ENCODE peak calls at places on chromosomes 2 and 18, in nine cellular contexts. M, C, I, L, N, R, G, B and A are unnamed samples.

GRCh38 chr2:218019411-218020060 is 16.7 kb upstream of the TNS1 start:
- DNase-seq in M (no peak), C (no peak), I (no peak), L (no peak), N (no peak), R (no peak), G (no peak), B (no peak), A (no peak)

GRCh38 chr2:69827796-69828540 is 1.5 kb upstream of the GMCL1 start:
- DNase-seq in M (no peak), C (no peak), I (no peak), L (no peak), N (no peak), R (no peak), G (no peak), B (peak), A (no peak)

GRCh38 chr2:207635468-207636200 is 10.4 kb upstream of the METTL21A start:
- DNase-seq in M (no peak), C (no peak), I (no peak), L (no peak), N (no peak), R (no peak), G (no peak), B (peak), A (no peak)

GRCh38 chr18:79590191-79591039 is 89.2 kb upstream of the CTDP1 start:
- DNase-seq in M (no peak), C (no peak), I (no peak), L (no peak), N (no peak), R (peak), G (no peak), B (no peak), A (no peak)

GRCh38 chr2:14340703-14341102 is 291.8 kb upstream of the LRATD1 start:
- DNase-seq in M (no peak), C (no peak), I (no peak), L (no peak), N (no peak), R (no peak), G (no peak), B (no peak), A (no peak)

GRCh38 chr2:51795248-51795888 is 763.4 kb upstream of the NRXN1 start:
- DNase-seq in M (no peak), C (no peak), I (no peak), L (no peak), N (no peak), R (no peak), G (no peak), B (no peak), A (no peak)

GRCh38 chr2:166057363-166058169 is 70.3 kb downstream of the SCN1A start:
- DNase-seq in M (no peak), C (no peak), I (no peak), L (peak), N (peak), R (peak), G (no peak), B (peak), A (no peak)

GRCh38 chr2:43034242-43034619 is 192.2 kb downstream of the ZFP36L2 start:
- DNase-seq in M (no peak), C (no peak), I (no peak), L (no peak), N (no peak), R (no peak), G (peak), B (no peak), A (no peak)

GRCh38 chr2:149885946-149886345 is 298.4 kb upstream of the MMADHC start:
- DNase-seq in M (no peak), C (no peak), I (no peak), L (no peak), N (no peak), R (no peak), G (no peak), B (no peak), A (no peak)

GRCh38 chr2:24105816-24106215 is 17.3 kb downstream of the PFN4 start:
- DNase-seq in M (no peak), C (no peak), I (no peak), L (no peak), N (no peak), R (peak), G (no peak), B (peak), A (no peak)

GRCh38 chr2:124668161-124668560 is 643.1 kb downstream of the CNTNAP5 start:
- DNase-seq in M (no peak), C (no peak), I (no peak), L (no peak), N (no peak), R (no peak), G (no peak), B (peak), A (no peak)

GRCh38 chr2:25347205-25347815 is 5.6 kb upstream of the DNMT3A start:
- DNase-seq in M (no peak), C (no peak), I (no peak), L (no peak), N (no peak), R (no peak), G (no peak), B (peak), A (no peak)

GRCh38 chr2:30947686-30948085 is 140.4 kb upstream of the CAPN13 start:
- DNase-seq in M (no peak), C (no peak), I (no peak), L (no peak), N (no peak), R (no peak), G (no peak), B (no peak), A (no peak)

GRCh38 chr2:50347355-50348044 is 684.4 kb downstream of the NRXN1 start:
- DNase-seq in M (no peak), C (no peak), I (peak), L (peak), N (no peak), R (no peak), G (no peak), B (no peak), A (no peak)